ENCODE peak calls at places on chromosome 20, in eight cellular contexts. H is hepatocyte, Z is uterus, K is IMR-90, I is colonic mucosa, R is cardiac muscle cell, E is sigmoid colon, C is A549. O is an unnamed sample. For H3K4me1 and H3K9me3, the result is how much of the 10 kb centered on the place peaks cover.

GRCh38 chr20:19074828-19075516 is 137.5 kb upstream of the SLC24A3 start:
- DNase-seq in H (no peak), Z (no peak), K (no peak), I (no peak), R (no peak), E (no peak), C (no peak), O (peak)

GRCh38 chr20:47328841-47329448 is 27.6 kb downstream of the ZMYND8 start:
- DNase-seq in H (no peak), Z (peak), K (no peak), I (no peak), R (no peak), E (peak), C (no peak), O (no peak)

GRCh38 chr20:18683839-18684238 is 96.0 kb downstream of the DTD1 start:
- DNase-seq in H (no peak), Z (no peak), K (no peak), I (no peak), R (no peak), E (no peak), C (no peak), O (no peak)

GRCh38 chr20:9241232-9241692 is 172.4 kb downstream of the PLCB4 start:
- DNase-seq in H (no peak), Z (no peak), K (peak), I (no peak), R (no peak), E (no peak), C (peak), O (no peak)

GRCh38 chr20:10040070-10040970 is 5.5 kb downstream of the ANKEF1 start:
- DNase-seq in H (no peak), Z (no peak), K (peak), I (no peak), R (no peak), E (no peak), C (peak), O (no peak)

GRCh38 chr20:59151820-59152219 is 11.8 kb upstream of the ZNF831 start:
- DNase-seq in H (no peak), Z (no peak), K (no peak), I (no peak), R (no peak), E (no peak), C (no peak), O (no peak)

GRCh38 chr20:34062651-34063482 is 49.2 kb downstream of the EIF2S2 start:
- DNase-seq in H (no peak), Z (no peak), K (peak), I (no peak), R (no peak), E (no peak), C (no peak), O (no peak)

GRCh38 chr20:3209023-3209945 is at the start of gene ITPA:
- DNase-seq in H (peak), Z (peak), K (peak), I (peak), R (peak), E (no peak), C (peak), O (peak)

GRCh38 chr20:10510216-10510615 is 75.1 kb downstream of the SLX4IP start:
- DNase-seq in H (no peak), Z (no peak), K (no peak), I (no peak), R (no peak), E (no peak), C (no peak), O (no peak)

GRCh38 chr20:37757550-37757949 is 63.7 kb downstream of the CTNNBL1 start:
- DNase-seq in H (no peak), Z (no peak), K (no peak), I (no peak), R (peak), E (no peak), C (no peak), O (no peak)

GRCh38 chr20:39398656-39399055 is 436.5 kb downstream of the DHX35 start:
- DNase-seq in H (no peak), Z (no peak), K (no peak), I (no peak), R (no peak), E (no peak), C (no peak), O (no peak)

GRCh38 chr20:58028123-58028522 is 200.3 kb downstream of the ANKRD60 start:
- DNase-seq in H (no peak), Z (no peak), K (no peak), I (peak), R (peak), E (no peak), C (no peak), O (no peak)

GRCh38 chr20:11103866-11104265 is 430.1 kb upstream of the JAG1 start:
- DNase-seq in H (no peak), Z (no peak), K (peak), I (no peak), R (no peak), E (no peak), C (no peak), O (no peak)

GRCh38 chr20:9978395-9979004 is 56.3 kb upstream of the ANKEF1 start:
- DNase-seq in H (peak), Z (peak), K (peak), I (peak), R (peak), E (no peak), C (peak), O (no peak)

GRCh38 chr20:56875052-56875663 is 246.1 kb downstream of the TFAP2C start:
- DNase-seq in H (peak), Z (no peak), K (peak), I (no peak), R (no peak), E (peak), C (peak), O (no peak)

GRCh38 chr20:58547527-58548475 is 32.6 kb upstream of the APCDD1L start:
- DNase-seq in H (no peak), Z (no peak), K (peak), I (no peak), R (no peak), E (no peak), C (no peak), O (no peak)

GRCh38 chr20:37285664-37286374 is 3.6 kb upstream of the MANBAL start:
- DNase-seq in H (no peak), Z (no peak), K (no peak), I (no peak), R (no peak), E (no peak), C (no peak), O (no peak)

GRCh38 chr20:61044499-61044898 is 207.6 kb upstream of the CDH4 start:
- DNase-seq in H (no peak), Z (no peak), K (no peak), I (no peak), R (no peak), E (no peak), C (peak), O (no peak)

DNA sequence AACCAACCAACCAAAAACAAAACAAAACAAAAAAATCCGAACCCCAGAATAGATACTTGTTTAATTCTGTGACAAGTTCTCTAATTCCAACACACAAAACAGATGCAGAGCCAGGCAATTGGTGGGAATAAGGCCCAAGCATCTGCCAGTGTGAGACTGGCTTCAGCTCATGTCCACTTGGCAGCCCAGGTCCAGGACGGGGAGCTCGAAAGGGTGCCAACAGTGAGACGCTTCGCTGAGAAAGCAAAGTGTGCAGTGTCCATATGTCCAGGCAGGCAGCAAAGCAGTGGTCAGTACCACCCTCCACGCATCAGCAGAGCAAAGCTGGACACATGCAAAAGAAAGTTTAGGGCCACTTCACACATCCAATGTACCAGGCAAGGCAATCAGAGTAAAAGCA is 102.9 kb downstream of the RALGAPA2 start:
- DNase-seq in H (no peak), Z (no peak), K (no peak), I (no peak), R (no peak), E (no peak), C (no peak), O (no peak)
- TF ChIP-seq CTCF in H (no peak), Z (no peak), K (no peak), I (no peak), R (no peak), E (no peak), C (no peak), O (no peak)

DNA sequence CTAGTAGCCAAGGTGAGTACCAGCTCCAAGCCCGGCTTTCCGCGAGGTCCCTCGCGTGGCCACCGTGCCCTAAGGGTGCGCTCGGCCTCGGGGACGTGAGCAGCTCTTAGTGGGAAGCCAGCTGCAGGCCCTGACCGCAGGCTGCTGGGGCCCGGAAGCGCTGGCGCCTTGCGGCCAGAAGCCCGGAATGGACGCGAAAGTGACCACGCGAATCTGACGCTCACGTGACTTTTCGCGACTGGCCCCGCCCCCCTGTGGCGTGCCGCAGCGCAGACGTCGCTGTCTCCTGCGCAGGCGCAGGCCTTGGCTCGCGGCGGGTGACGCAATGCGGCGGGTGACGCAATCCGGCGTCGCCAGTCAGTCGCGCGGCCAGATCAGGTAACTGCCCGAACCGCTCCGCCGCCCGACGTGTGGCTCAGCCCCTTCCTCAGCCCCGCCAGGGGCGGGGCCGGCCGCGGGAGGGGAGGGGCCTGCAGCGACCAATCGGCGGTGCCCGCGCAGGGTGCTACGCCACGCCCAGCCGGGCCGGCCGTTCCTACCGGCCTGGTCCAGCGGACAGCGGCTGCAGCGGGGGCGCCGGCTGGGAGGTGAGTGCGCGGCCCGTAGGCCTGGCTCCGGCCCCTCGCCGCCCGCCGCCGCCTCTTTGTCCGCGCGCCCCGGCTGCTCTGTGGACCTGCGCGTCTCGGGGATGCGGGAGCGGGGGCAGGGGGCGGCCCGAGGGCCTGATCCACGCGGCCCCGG is at the start of gene GZF1:
- DNase-seq in H (peak), Z (peak), K (peak), I (peak), R (peak), E (peak), C (peak), O (peak)
- H3K4me1 ChIP-seq in H (under half), Z (under half), K (under half), I (under half), R (under half), E (half or more), C (under half), O (under half)

GRCh38 chr20:50220894-50221266 is 30.2 kb downstream of the CEBPB start:
- DNase-seq in H (no peak), Z (no peak), K (no peak), I (no peak), R (no peak), E (no peak), C (no peak), O (no peak)
- H3K9me3 ChIP-seq in H (under half), Z (under half), K (under half), I (under half), R (under half), E (under half), C (under half), O (under half)

GRCh38 chr20:6636209-6637159 is 131.0 kb upstream of the BMP2 start:
- DNase-seq in H (peak), Z (peak), K (peak), I (peak), R (peak), E (no peak), C (peak), O (no peak)
- TF ChIP-seq CTCF in H (peak), Z (peak), K (peak), I (peak), R (peak), E (peak), C (peak), O (peak)

DNA sequence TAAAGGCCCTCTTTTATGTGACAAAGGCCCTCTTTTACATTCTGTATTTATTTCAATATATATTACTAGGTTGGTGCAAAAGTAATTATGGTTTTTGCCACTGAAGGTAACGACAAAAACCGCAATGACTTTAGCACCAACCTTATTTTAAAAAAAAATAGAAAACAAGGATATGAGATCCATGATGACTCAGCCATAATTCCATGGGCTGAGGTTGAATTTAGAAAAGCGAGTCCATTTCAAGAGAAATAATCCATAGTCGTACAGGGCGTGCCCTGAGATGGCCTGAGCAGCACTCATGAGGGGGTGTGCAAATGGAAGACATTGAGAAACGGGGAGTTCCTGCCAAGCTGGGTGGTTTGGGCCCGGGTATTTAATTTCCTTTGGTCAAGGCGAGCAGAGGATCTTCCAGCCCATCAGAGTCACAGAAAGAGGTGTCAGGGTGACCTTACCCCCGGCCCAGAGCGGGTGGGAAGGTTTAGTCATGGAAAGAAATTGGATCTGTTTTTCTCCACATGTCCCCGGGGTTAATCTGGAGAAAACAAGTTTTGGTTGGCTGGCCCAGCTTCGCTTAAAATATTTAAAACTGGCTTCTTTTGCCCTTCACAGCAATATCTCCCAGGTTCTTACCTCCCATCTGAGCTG is 255.7 kb downstream of the PREX1 start:
- DNase-seq in H (no peak), Z (peak), K (no peak), I (no peak), R (no peak), E (no peak), C (no peak), O (no peak)
- H3K4me1 ChIP-seq in H (under half), Z (under half), K (under half), I (under half), R (under half), E (under half), C (under half), O (under half)

GRCh38 chr20:50958733-50959542 is at the start of gene MOCS3:
- DNase-seq in H (peak), Z (peak), K (peak), I (peak), R (peak), E (peak), C (peak), O (peak)
- H3K9me3 ChIP-seq in H (under half), Z (under half), K (under half), I (under half), R (under half), E (under half), C (under half), O (under half)

O was measured in lung.